ENCODE peak calls at places on chromosome 14, in four cellular contexts. Z, Y, C and W are unnamed samples. For H3K27me3, the result is how much of the 10 kb centered on the place peaks cover.

GRCh38 chr14:75857199-75857598 is 124.6 kb downstream of the TGFB3 start:
- DNase-seq in Y (no peak), Z (no peak), C (no peak), W (no peak)

GRCh38 chr14:71752111-71752738 is 180.0 kb upstream of the RGS6 start:
- DNase-seq in Y (no peak), C (no peak), Z (no peak), W (no peak)

GRCh38 chr14:103880334-103880985 is 33.1 kb upstream of the PPP1R13B start:
- DNase-seq in Y (no peak), Z (no peak), C (peak), W (peak)

GRCh38 chr14:68691031-68691864 is 101.6 kb downstream of the ZFP36L1 start:
- DNase-seq in Y (peak), C (peak), Z (no peak), W (no peak)

GRCh38 chr14:95784137-95784536 is 70.2 kb upstream of the TCL1A start:
- DNase-seq in C (no peak), Z (peak), Y (peak), W (no peak)

GRCh38 chr14:40870252-40870651 is 736.4 kb upstream of the LRFN5 start:
- DNase-seq in Y (no peak), Z (no peak), C (no peak), W (no peak)

GRCh38 chr14:53180272-53181221 is 27.4 kb upstream of the DDHD1 start:
- DNase-seq in Y (peak), Z (peak), C (no peak), W (no peak)

GRCh38 chr14:30034049-30034635 is 106.5 kb upstream of the PRKD1 start:
- DNase-seq in Y (peak), Z (no peak), C (no peak), W (no peak)

GRCh38 chr14:23114669-23115491 is 4.2 kb downstream of the CEBPE start:
- DNase-seq in C (no peak), Z (no peak), Y (peak), W (no peak)

GRCh38 chr14:61608245-61609142 is 86.8 kb upstream of the HIF1A start:
- DNase-seq in C (no peak), Y (no peak), Z (no peak), W (no peak)

DNA sequence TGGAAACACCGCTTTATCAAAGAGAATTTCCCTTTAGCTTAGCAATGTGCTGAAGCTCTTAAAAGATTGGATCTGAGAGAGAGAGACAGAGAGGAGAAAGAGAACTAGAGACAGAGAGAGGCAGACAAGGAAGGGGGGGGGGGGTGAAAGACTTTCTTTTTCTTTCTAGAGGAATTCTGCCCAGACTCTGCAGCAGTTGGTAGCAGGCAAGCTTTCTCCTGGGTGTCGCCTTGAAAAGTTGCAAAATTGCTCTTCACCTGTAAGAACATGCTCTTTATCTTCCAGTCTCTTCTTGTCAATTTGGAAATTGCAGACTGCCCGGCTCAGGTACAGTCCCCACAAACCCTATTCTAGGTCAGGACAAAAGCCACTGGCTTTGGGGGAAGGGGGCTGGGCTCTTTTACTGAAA is 2.9 kb upstream of the OTX2 start:
- DNase-seq in Y (peak), Z (no peak), C (no peak), W (no peak)
- H3K27me3 ChIP-seq in Y (half or more), Z (half or more), C (under half), W (half or more)

DNA sequence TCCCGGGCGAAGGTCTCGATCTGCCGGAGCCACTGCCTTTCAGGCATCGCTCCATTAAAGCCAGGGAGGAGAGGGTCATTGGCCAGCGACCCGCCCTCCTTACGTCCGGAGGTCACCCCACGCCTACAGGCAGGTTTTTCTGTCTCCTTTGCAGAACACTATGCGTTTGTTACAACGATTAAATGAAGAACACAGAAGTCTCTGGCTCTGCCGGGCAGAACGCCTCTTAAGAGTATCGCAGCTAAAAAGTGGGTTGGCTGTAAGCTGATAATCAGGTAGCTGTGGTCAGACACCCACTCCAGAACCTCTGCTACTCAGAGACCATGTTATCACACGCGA is 15.0 kb downstream of the OTX2 start:
- DNase-seq in Z (no peak), Y (no peak), C (no peak), W (no peak)
- H3K27me3 ChIP-seq in Z (half or more), Y (under half), C (under half), W (under half)

GRCh38 chr14:28088125-28088524 is 678.5 kb upstream of the FOXG1 start:
- DNase-seq in Z (no peak), C (no peak), Y (no peak), W (no peak)

DNA sequence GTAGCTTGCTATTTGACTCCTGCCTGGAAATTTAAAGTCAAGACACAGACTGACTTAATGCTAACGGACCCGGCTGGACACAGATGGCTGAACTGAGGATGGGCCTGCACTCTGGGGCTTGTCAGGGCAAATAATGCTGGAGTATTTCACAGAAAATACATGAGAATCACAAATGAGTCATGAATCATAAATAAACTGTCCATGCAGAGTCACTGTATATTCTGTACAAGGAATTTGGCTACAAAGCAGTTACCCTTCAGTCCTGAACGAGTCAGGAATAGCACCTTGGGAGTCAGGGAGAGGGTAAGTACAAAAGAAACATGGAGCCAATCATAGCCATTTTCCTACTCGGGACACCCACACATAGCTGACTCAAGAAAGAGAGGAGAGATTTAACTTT is 683.1 kb upstream of the FOXG1 start:
- DNase-seq in C (no peak), Y (no peak), Z (no peak), W (no peak)
- H3K27me3 ChIP-seq in C (under half), Y (under half), Z (under half), W (under half)

DNA sequence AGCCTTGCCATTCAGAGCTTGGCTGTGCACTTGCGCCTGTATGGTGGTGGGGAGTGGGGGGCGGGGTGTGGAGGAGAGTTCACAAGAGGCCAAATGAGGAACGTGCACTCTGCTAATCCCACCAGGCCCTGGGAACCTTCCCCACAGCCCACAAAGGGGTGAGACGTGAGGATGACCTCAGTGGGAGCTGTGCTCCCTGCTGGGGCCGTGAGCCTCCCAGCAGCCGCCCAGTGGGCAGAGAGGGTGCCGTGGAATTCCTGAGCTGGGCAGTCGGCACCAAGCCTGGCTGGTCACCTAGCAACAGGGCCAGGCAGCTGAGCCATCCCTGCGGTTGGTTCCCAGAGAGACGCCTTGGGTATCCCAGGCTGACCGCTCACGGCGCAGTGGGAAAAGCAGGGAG is 53.7 kb downstream of the CCNK start:
- DNase-seq in C (no peak), Y (no peak), Z (no peak), W (no peak)
- H3K27me3 ChIP-seq in C (under half), Y (under half), Z (under half), W (under half)

GRCh38 chr14:101579372-101580080 is 18.2 kb downstream of the DIO3 start:
- DNase-seq in Y (no peak), C (peak), Z (no peak), W (no peak)
- H3K27me3 ChIP-seq in Y (under half), C (under half), Z (under half), W (under half)

GRCh38 chr14:100836053-100836805 is 10.3 kb downstream of the MEG3 start:
- DNase-seq in C (no peak), Z (no peak), Y (no peak), W (no peak)
- H3K27me3 ChIP-seq in C (under half), Z (under half), Y (under half), W (under half)

GRCh38 chr14:100802179-100802578 is 23.7 kb upstream of the MEG3 start:
- DNase-seq in Y (no peak), C (no peak), Z (no peak), W (no peak)
- H3K27me3 ChIP-seq in Y (under half), C (under half), Z (under half), W (under half)

GRCh38 chr14:94291906-94292525 is 1.1 kb downstream of the SERPINA10 start:
- DNase-seq in C (peak), Z (no peak), Y (no peak), W (no peak)
- H3K27me3 ChIP-seq in C (under half), Z (under half), Y (under half), W (under half)